ENCODE peak calls at places on chromosomes 13 and 19, in five cellular contexts. D, O, Y, H and M are unnamed samples.

GRCh38 chr19:58009666-58010301 is 7.2 kb upstream of the ZNF606 start:
- DNase-seq in H (no peak), Y (no peak), D (no peak), O (peak; percentile 64), M (no peak)

GRCh38 chr13:21608961-21609360 is 5.0 kb upstream of the MICU2 start:
- DNase-seq in H (no peak), D (no peak), O (no peak), Y (no peak), M (no peak)

GRCh38 chr19:3087769-3088168 is 6.4 kb upstream of the GNA11 start:
- DNase-seq in Y (no peak), D (no peak), O (no peak), H (no peak), M (no peak)

GRCh38 chr19:29191005-29191404 is 21.9 kb downstream of the UQCRFS1 start:
- DNase-seq in O (no peak), D (no peak), Y (no peak), H (no peak), M (no peak)

GRCh38 chr13:112831196-112831595 is 137.8 kb upstream of the MCF2L start:
- DNase-seq in O (no peak), H (no peak), Y (no peak), D (no peak), M (no peak)

GRCh38 chr13:104301216-104301975 is 1235.2 kb upstream of the SLC10A2 start:
- DNase-seq in Y (no peak), O (no peak), H (no peak), D (no peak), M (no peak)

GRCh38 chr13:38418286-38418685 is 68.6 kb downstream of the UFM1 start:
- DNase-seq in Y (no peak), O (no peak), D (no peak), H (no peak), M (no peak)

GRCh38 chr19:2302319-2303208 is 5.4 kb downstream of the LINGO3 start:
- DNase-seq in O (peak; percentile 47), H (no peak), Y (no peak), D (no peak), M (no peak)

GRCh38 chr19:35247526-35248309 is 1.1 kb upstream of the LSR start:
- DNase-seq in H (no peak), D (peak; percentile 46), O (peak; percentile 92), Y (peak; percentile 87), M (peak; percentile 95)

GRCh38 chr19:6030214-6030507 is 52.2 kb upstream of the RANBP3 start:
- DNase-seq in H (no peak), Y (no peak), O (no peak), D (no peak), M (no peak)

GRCh38 chr13:101523732-101524131 is 71.3 kb downstream of the ITGBL1 start:
- DNase-seq in O (no peak), D (no peak), Y (no peak), H (no peak), M (no peak)

GRCh38 chr19:27962260-27962659 is 1250.7 kb downstream of the UQCRFS1 start:
- DNase-seq in Y (no peak), H (no peak), D (no peak), O (no peak), M (no peak)

GRCh38 chr19:18157465-18158063 is 4.6 kb downstream of the PIK3R2 start:
- DNase-seq in Y (no peak), H (peak; percentile 87), O (no peak), D (no peak), M (no peak)
- TF ChIP-seq ZBTB33 in Y (no peak), H (no peak), O (peak; percentile 83), D (no peak), M (no peak)

DNA sequence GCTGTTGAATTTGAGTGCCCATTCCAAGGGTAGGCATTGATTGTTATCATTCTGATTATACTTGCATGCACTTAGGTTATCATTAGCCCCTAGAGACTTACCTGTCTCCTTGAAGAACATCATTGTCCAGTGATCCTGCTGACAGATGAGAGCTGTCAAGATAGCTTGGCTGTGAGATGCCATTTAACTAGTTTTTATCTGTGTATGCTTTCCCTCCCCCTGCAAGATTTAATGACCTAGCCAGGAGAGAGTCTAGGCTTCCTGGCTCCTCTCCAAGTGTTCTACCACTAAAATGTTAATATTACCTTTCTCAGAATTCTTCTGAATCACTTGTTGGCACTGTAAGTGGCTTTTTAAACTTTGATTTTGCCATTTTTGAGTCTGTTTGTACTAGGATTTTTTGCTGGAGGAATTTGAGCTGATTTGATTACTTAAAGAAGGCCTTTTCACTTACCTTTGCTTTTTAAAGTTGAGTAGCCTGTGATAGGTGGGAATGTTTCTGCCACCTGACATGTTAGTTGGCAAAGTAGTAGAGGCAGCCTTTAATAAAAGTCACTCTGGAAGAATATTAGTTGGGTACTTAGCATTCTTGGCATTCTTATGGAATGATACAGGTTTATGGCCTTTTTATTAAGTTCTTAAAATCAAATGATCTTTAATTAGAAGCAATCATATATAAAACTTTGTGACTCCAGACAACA is 41.1 kb downstream of the ARHGAP35 start:
- DNase-seq in Y (no peak), D (no peak), H (no peak), O (no peak), M (no peak)
- TF ChIP-seq ZBTB33 in Y (no peak), D (no peak), H (no peak), O (no peak), M (no peak)

DNA sequence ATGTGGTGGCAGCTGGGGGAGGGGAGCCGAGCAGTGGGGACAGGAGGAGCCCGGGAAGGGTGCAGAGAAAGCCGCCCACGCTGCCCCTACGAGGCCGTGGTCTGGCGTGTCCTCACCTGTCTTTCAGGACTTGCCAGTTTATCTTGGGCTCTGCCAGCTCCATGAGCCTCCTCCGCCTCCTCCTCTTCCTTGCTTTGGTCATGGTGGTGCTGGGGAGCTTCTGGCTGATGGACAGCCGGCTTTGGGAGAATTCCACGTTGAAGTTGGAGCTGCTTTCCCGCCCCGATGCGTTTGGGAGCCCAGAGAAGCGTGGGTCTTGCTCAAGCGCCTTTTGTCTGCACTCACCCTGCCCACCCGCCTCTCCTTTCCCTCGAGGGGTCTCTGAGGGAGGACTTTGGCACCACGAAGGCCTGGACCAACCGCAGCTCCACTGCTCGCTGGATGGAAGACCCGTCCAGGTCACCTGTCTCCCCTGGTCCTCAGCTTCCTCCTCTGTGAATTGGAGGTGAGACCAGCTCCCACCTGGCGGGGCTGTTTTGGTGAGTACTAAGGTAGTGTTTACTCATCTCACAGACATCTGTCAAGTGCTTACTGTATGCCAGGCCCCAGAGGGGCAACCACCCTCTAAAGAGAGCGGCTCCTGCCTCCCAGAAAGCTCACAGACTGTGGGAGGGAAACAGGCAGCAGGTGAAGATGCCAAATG is 29.7 kb upstream of the MIER2 start:
- DNase-seq in Y (no peak), O (no peak), H (no peak), D (no peak), M (no peak)
- TF ChIP-seq ZBTB33 in Y (no peak), O (no peak), H (no peak), D (no peak), M (no peak)

DNA sequence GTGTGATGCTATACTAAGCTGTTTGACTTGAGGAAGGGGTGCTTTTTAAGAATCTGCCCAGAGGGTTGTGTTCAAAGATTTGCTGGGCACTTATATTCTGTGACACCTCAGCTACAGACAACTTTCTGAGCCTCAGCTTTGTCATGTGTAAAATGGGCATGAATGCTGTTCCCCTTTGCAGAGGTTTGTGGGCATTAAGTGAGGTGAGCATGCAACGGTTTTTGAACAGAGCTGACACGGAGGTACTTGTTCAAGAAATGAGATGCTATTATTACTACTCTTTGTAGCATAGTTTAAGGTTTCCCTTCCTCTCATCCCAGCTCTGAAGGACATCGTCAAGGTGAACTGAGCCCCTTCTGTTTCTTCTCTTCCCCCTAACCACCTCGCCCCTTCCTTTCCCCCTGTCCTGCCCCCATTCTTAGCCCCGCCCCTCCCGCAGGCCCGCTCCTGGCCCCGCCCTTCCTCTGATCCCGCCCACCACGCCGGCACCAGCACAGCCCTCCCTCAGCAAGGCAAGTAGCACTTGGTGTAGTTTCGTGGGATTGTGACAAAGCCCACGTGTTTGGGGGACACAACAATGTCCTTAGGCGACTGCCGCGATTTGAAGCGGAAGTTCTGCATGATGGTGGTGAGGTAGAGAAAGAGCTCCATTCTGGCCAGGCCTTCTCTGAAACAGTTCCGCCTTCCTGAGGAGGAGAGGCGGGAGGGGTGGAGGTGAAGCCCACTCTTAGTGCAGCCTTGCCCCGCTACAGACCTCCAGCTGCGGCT is 26.1 kb upstream of the CYP2A7 start:
- DNase-seq in D (no peak), H (no peak), Y (no peak), O (peak; percentile 59), M (no peak)
- TF ChIP-seq ZBTB33 in D (no peak), H (no peak), Y (no peak), O (no peak), M (no peak)

GRCh38 chr19:11233073-11233472 is 6.3 kb upstream of the ANGPTL8 start:
- DNase-seq in Y (no peak), D (no peak), H (no peak), O (no peak), M (no peak)
- TF ChIP-seq ZBTB33 in Y (no peak), D (no peak), H (no peak), O (no peak), M (no peak)

GRCh38 chr13:65508745-65509144 is 1721.4 kb downstream of the PCDH9 start:
- DNase-seq in Y (no peak), O (no peak), D (no peak), H (no peak), M (no peak)
- TF ChIP-seq ZBTB33 in Y (no peak), O (no peak), D (no peak), H (no peak), M (no peak)